ENCODE peak calls at places on chromosomes 4 and X, in four cellular contexts. One of them, this sample, is unnamed.

GRCh38 chrX:154396948-154397887 is 959 bp upstream of the RPL10 start:
- DNase-seq in naive thymus-derived CD8-positive, alpha-beta T cell: no peak
- DNase-seq in NCI-H2081: peak; percentile 43
- DNase-seq in activated CD4-positive, alpha-beta memory T cell treated with anti-CD3 and anti-CD28 coated beads, Interleukin-2, amount 10 ng/mL, durations not matched to agents 7 days and 5 days: peak; percentile 64
- DNase-seq in this sample: peak; percentile 77

GRCh38 chrX:115679460-115679859 is 118.5 kb downstream of the PLS3 start:
- DNase-seq in activated CD4-positive, alpha-beta memory T cell treated with anti-CD3 and anti-CD28 coated beads, Interleukin-2, amount 10 ng/mL, durations not matched to agents 7 days and 5 days: no peak
- DNase-seq in naive thymus-derived CD8-positive, alpha-beta T cell: no peak
- DNase-seq in NCI-H2081: peak; percentile 83
- DNase-seq in this sample: peak; percentile 61

GRCh38 chrX:29746326-29746725 is 469.0 kb upstream of the MAGEB2 start:
- DNase-seq in naive thymus-derived CD8-positive, alpha-beta T cell: no peak
- DNase-seq in NCI-H2081: no peak
- DNase-seq in activated CD4-positive, alpha-beta memory T cell treated with anti-CD3 and anti-CD28 coated beads, Interleukin-2, amount 10 ng/mL, durations not matched to agents 7 days and 5 days: no peak
- DNase-seq in this sample: no peak

GRCh38 chr4:145957307-145957706 is 18.7 kb upstream of the ZNF827 start:
- DNase-seq in naive thymus-derived CD8-positive, alpha-beta T cell: no peak
- DNase-seq in NCI-H2081: no peak
- DNase-seq in activated CD4-positive, alpha-beta memory T cell treated with anti-CD3 and anti-CD28 coated beads, Interleukin-2, amount 10 ng/mL, durations not matched to agents 7 days and 5 days: no peak
- DNase-seq in this sample: no peak

GRCh38 chrX:1472975-1473374 is 20.3 kb upstream of the ASMTL start:
- DNase-seq in NCI-H2081: no peak
- DNase-seq in naive thymus-derived CD8-positive, alpha-beta T cell: no peak
- DNase-seq in activated CD4-positive, alpha-beta memory T cell treated with anti-CD3 and anti-CD28 coated beads, Interleukin-2, amount 10 ng/mL, durations not matched to agents 7 days and 5 days: peak; percentile 6
- DNase-seq in this sample: no peak

GRCh38 chrX:12330841-12331240 is 192.6 kb downstream of the FRMPD4 start:
- DNase-seq in naive thymus-derived CD8-positive, alpha-beta T cell: no peak
- DNase-seq in NCI-H2081: no peak
- DNase-seq in activated CD4-positive, alpha-beta memory T cell treated with anti-CD3 and anti-CD28 coated beads, Interleukin-2, amount 10 ng/mL, durations not matched to agents 7 days and 5 days: no peak
- DNase-seq in this sample: no peak

GRCh38 chr4:174696657-174697056 is 132.4 kb downstream of the GLRA3 start:
- DNase-seq in NCI-H2081: no peak
- DNase-seq in naive thymus-derived CD8-positive, alpha-beta T cell: no peak
- DNase-seq in activated CD4-positive, alpha-beta memory T cell treated with anti-CD3 and anti-CD28 coated beads, Interleukin-2, amount 10 ng/mL, durations not matched to agents 7 days and 5 days: no peak
- DNase-seq in this sample: no peak

GRCh38 chrX:16990839-16991238 is 44.4 kb downstream of the REPS2 start:
- DNase-seq in activated CD4-positive, alpha-beta memory T cell treated with anti-CD3 and anti-CD28 coated beads, Interleukin-2, amount 10 ng/mL, durations not matched to agents 7 days and 5 days: no peak
- DNase-seq in NCI-H2081: no peak
- DNase-seq in naive thymus-derived CD8-positive, alpha-beta T cell: no peak
- DNase-seq in this sample: no peak

GRCh38 chrX:13469963-13470679 is 99.3 kb upstream of the EGFL6 start:
- DNase-seq in activated CD4-positive, alpha-beta memory T cell treated with anti-CD3 and anti-CD28 coated beads, Interleukin-2, amount 10 ng/mL, durations not matched to agents 7 days and 5 days: no peak
- DNase-seq in NCI-H2081: no peak
- DNase-seq in naive thymus-derived CD8-positive, alpha-beta T cell: no peak
- DNase-seq in this sample: no peak

GRCh38 chr4:86302242-86302641 is 57.6 kb downstream of the MAPK10 start:
- DNase-seq in NCI-H2081: peak; percentile 93
- DNase-seq in naive thymus-derived CD8-positive, alpha-beta T cell: no peak
- DNase-seq in activated CD4-positive, alpha-beta memory T cell treated with anti-CD3 and anti-CD28 coated beads, Interleukin-2, amount 10 ng/mL, durations not matched to agents 7 days and 5 days: no peak
- DNase-seq in this sample: peak; percentile 48

GRCh38 chr4:13920901-13921300 is 293.4 kb upstream of the BOD1L1 start:
- DNase-seq in activated CD4-positive, alpha-beta memory T cell treated with anti-CD3 and anti-CD28 coated beads, Interleukin-2, amount 10 ng/mL, durations not matched to agents 7 days and 5 days: no peak
- DNase-seq in NCI-H2081: no peak
- DNase-seq in naive thymus-derived CD8-positive, alpha-beta T cell: no peak
- DNase-seq in this sample: no peak

GRCh38 chr4:140154572-140154891 is 548 bp upstream of the MAML3 start:
- DNase-seq in naive thymus-derived CD8-positive, alpha-beta T cell: no peak
- DNase-seq in NCI-H2081: no peak
- DNase-seq in activated CD4-positive, alpha-beta memory T cell treated with anti-CD3 and anti-CD28 coated beads, Interleukin-2, amount 10 ng/mL, durations not matched to agents 7 days and 5 days: no peak
- DNase-seq in this sample: no peak

GRCh38 chr4:77920371-77920770 is 57.7 kb downstream of the MRPL1 start:
- DNase-seq in naive thymus-derived CD8-positive, alpha-beta T cell: no peak
- DNase-seq in activated CD4-positive, alpha-beta memory T cell treated with anti-CD3 and anti-CD28 coated beads, Interleukin-2, amount 10 ng/mL, durations not matched to agents 7 days and 5 days: no peak
- DNase-seq in NCI-H2081: no peak
- DNase-seq in this sample: no peak